ENCODE peak calls at places on chromosome X, in eight cellular contexts. One of them, this sample, is unnamed.

GRCh38 chrX:13759152-13759718 is 24.7 kb downstream of the OFD1 start:
- DNase-seq in HFFc6: no peak
- DNase-seq in activated naive CD4-positive, alpha-beta T cell: no peak
- DNase-seq in RPMI7951: no peak
- DNase-seq in ELR: no peak
- DNase-seq in upper lobe of left lung: no peak
- DNase-seq in BJ: no peak
- DNase-seq in frontal cortex: no peak
- DNase-seq in this sample: no peak

GRCh38 chrX:19514791-19515614 is at the start of gene MAP3K15:
- DNase-seq in HFFc6: no peak
- DNase-seq in activated naive CD4-positive, alpha-beta T cell: no peak
- DNase-seq in RPMI7951: peak; percentile 18
- DNase-seq in ELR: peak; percentile 41
- DNase-seq in upper lobe of left lung: peak; percentile 87
- DNase-seq in BJ: no peak
- DNase-seq in frontal cortex: peak; percentile 32
- DNase-seq in this sample: peak; percentile 42

GRCh38 chrX:10085223-10085622 is 71.6 kb upstream of the CLCN4 start:
- DNase-seq in HFFc6: no peak
- DNase-seq in activated naive CD4-positive, alpha-beta T cell: no peak
- DNase-seq in RPMI7951: peak; percentile 38
- DNase-seq in ELR: peak; percentile 15
- DNase-seq in upper lobe of left lung: no peak
- DNase-seq in BJ: no peak
- DNase-seq in frontal cortex: no peak
- DNase-seq in this sample: no peak

GRCh38 chrX:24153175-24153795 is 3.8 kb downstream of the ZFX start:
- DNase-seq in HFFc6: no peak
- DNase-seq in activated naive CD4-positive, alpha-beta T cell: no peak
- DNase-seq in RPMI7951: peak; percentile 28
- DNase-seq in ELR: peak; percentile 43
- DNase-seq in upper lobe of left lung: no peak
- DNase-seq in BJ: no peak
- DNase-seq in frontal cortex: no peak
- DNase-seq in this sample: no peak

GRCh38 chrX:2820131-2820771 is 8.5 kb upstream of the GYG2 start:
- DNase-seq in HFFc6: no peak
- DNase-seq in activated naive CD4-positive, alpha-beta T cell: no peak
- DNase-seq in RPMI7951: no peak
- DNase-seq in ELR: no peak
- DNase-seq in upper lobe of left lung: no peak
- DNase-seq in BJ: no peak
- DNase-seq in frontal cortex: no peak
- DNase-seq in this sample: no peak

GRCh38 chrX:50903387-50904027 is 7.0 kb upstream of the BMP15 start:
- DNase-seq in HFFc6: no peak
- DNase-seq in activated naive CD4-positive, alpha-beta T cell: no peak
- DNase-seq in RPMI7951: peak; percentile 5
- DNase-seq in ELR: peak; percentile 8
- DNase-seq in upper lobe of left lung: no peak
- DNase-seq in BJ: no peak
- DNase-seq in frontal cortex: no peak
- DNase-seq in this sample: peak; percentile 5

GRCh38 chrX:13448941-13449340 is 120.5 kb upstream of the EGFL6 start:
- DNase-seq in HFFc6: no peak
- DNase-seq in activated naive CD4-positive, alpha-beta T cell: no peak
- DNase-seq in RPMI7951: no peak
- DNase-seq in ELR: no peak
- DNase-seq in upper lobe of left lung: no peak
- DNase-seq in BJ: no peak
- DNase-seq in frontal cortex: no peak
- DNase-seq in this sample: no peak

GRCh38 chrX:42385730-42386129 is 392.2 kb downstream of the PPP1R2C start:
- DNase-seq in HFFc6: no peak
- DNase-seq in activated naive CD4-positive, alpha-beta T cell: no peak
- DNase-seq in RPMI7951: no peak
- DNase-seq in ELR: no peak
- DNase-seq in upper lobe of left lung: no peak
- DNase-seq in BJ: no peak
- DNase-seq in frontal cortex: no peak
- DNase-seq in this sample: no peak

GRCh38 chrX:121322159-121322558 is 274.7 kb downstream of the GLUD2 start:
- DNase-seq in HFFc6: no peak
- DNase-seq in activated naive CD4-positive, alpha-beta T cell: no peak
- DNase-seq in RPMI7951: no peak
- DNase-seq in ELR: no peak
- DNase-seq in upper lobe of left lung: no peak
- DNase-seq in BJ: no peak
- DNase-seq in frontal cortex: no peak
- DNase-seq in this sample: no peak

GRCh38 chrX:124307253-124307907 is 25.1 kb upstream of the TEX13D start:
- DNase-seq in HFFc6: no peak
- DNase-seq in activated naive CD4-positive, alpha-beta T cell: no peak
- DNase-seq in RPMI7951: no peak
- DNase-seq in ELR: no peak
- DNase-seq in upper lobe of left lung: no peak
- DNase-seq in BJ: no peak
- DNase-seq in frontal cortex: no peak
- DNase-seq in this sample: no peak

GRCh38 chrX:56761167-56761566 is 32.1 kb downstream of the NBDY start:
- DNase-seq in HFFc6: no peak
- DNase-seq in activated naive CD4-positive, alpha-beta T cell: no peak
- DNase-seq in RPMI7951: no peak
- DNase-seq in ELR: no peak
- DNase-seq in upper lobe of left lung: no peak
- DNase-seq in BJ: no peak
- DNase-seq in frontal cortex: no peak
- DNase-seq in this sample: no peak

GRCh38 chrX:69158166-69159040 is 6.8 kb downstream of the PJA1 start:
- DNase-seq in HFFc6: peak; percentile 32
- DNase-seq in activated naive CD4-positive, alpha-beta T cell: no peak
- DNase-seq in RPMI7951: peak; percentile 77
- DNase-seq in ELR: peak; percentile 71
- DNase-seq in upper lobe of left lung: no peak
- DNase-seq in BJ: no peak
- DNase-seq in frontal cortex: no peak
- DNase-seq in this sample: peak; percentile 35

GRCh38 chrX:65667503-65668355 is at the start of gene MSN:
- DNase-seq in HFFc6: peak; percentile 39
- DNase-seq in activated naive CD4-positive, alpha-beta T cell: peak; percentile 31
- DNase-seq in RPMI7951: peak; percentile 80
- DNase-seq in ELR: peak; percentile 76
- DNase-seq in upper lobe of left lung: peak; percentile 96
- DNase-seq in BJ: no peak
- DNase-seq in frontal cortex: peak; percentile 56
- DNase-seq in this sample: peak; percentile 52

GRCh38 chrX:123878177-123878576 is 18.3 kb downstream of the XIAP start:
- DNase-seq in HFFc6: peak; percentile 2
- DNase-seq in activated naive CD4-positive, alpha-beta T cell: no peak
- DNase-seq in RPMI7951: peak; percentile 18
- DNase-seq in ELR: peak; percentile 12
- DNase-seq in upper lobe of left lung: no peak
- DNase-seq in BJ: no peak
- DNase-seq in frontal cortex: no peak
- DNase-seq in this sample: no peak

GRCh38 chrX:16839852-16840460 is 30.2 kb downstream of the RBBP7 start:
- DNase-seq in HFFc6: peak; percentile 66
- DNase-seq in activated naive CD4-positive, alpha-beta T cell: no peak
- DNase-seq in RPMI7951: peak; percentile 55
- DNase-seq in ELR: peak; percentile 81
- DNase-seq in upper lobe of left lung: no peak
- DNase-seq in BJ: peak; percentile 27
- DNase-seq in frontal cortex: no peak
- DNase-seq in this sample: no peak

GRCh38 chrX:68834371-68835103 is 5.7 kb downstream of the EFNB1 start:
- DNase-seq in HFFc6: no peak
- DNase-seq in activated naive CD4-positive, alpha-beta T cell: no peak
- DNase-seq in RPMI7951: no peak
- DNase-seq in ELR: no peak
- DNase-seq in upper lobe of left lung: peak; percentile 51
- DNase-seq in BJ: no peak
- DNase-seq in frontal cortex: no peak
- DNase-seq in this sample: no peak

GRCh38 chrX:15349046-15349445 is 13.7 kb upstream of the PIGA start:
- DNase-seq in HFFc6: peak; percentile 53
- DNase-seq in activated naive CD4-positive, alpha-beta T cell: no peak
- DNase-seq in RPMI7951: peak; percentile 55
- DNase-seq in ELR: peak; percentile 58
- DNase-seq in upper lobe of left lung: no peak
- DNase-seq in BJ: peak; percentile 15
- DNase-seq in frontal cortex: no peak
- DNase-seq in this sample: peak; percentile 39

GRCh38 chrX:30010471-30010870 is 204.9 kb upstream of the MAGEB2 start:
- DNase-seq in HFFc6: peak; percentile 17
- DNase-seq in activated naive CD4-positive, alpha-beta T cell: no peak
- DNase-seq in RPMI7951: no peak
- DNase-seq in ELR: no peak
- DNase-seq in upper lobe of left lung: no peak
- DNase-seq in BJ: no peak
- DNase-seq in frontal cortex: no peak
- DNase-seq in this sample: no peak

GRCh38 chrX:16659326-16659725 is 9.4 kb downstream of the S100G start:
- DNase-seq in HFFc6: no peak
- DNase-seq in activated naive CD4-positive, alpha-beta T cell: no peak
- DNase-seq in RPMI7951: no peak
- DNase-seq in ELR: no peak
- DNase-seq in upper lobe of left lung: no peak
- DNase-seq in BJ: no peak
- DNase-seq in frontal cortex: no peak
- DNase-seq in this sample: no peak

GRCh38 chrX:19810370-19810769 is 77.0 kb downstream of the SH3KBP1 start:
- DNase-seq in HFFc6: no peak
- DNase-seq in activated naive CD4-positive, alpha-beta T cell: no peak
- DNase-seq in RPMI7951: no peak
- DNase-seq in ELR: no peak
- DNase-seq in upper lobe of left lung: no peak
- DNase-seq in BJ: no peak
- DNase-seq in frontal cortex: no peak
- DNase-seq in this sample: no peak

This sample was measured in LoVo.